ENCODE peak calls at places on chromosomes 12 and 14, in nine cellular contexts. M, N, R, H, O, A, V, L and Y are unnamed samples.

GRCh38 chr14:100857196-100857922 is 31.4 kb downstream of the MEG3 start:
- DNase-seq in M (no peak), N (no peak), R (peak; percentile 11), H (peak; percentile 72), O (no peak), A (no peak), V (no peak), L (no peak), Y (no peak)

GRCh38 chr12:112032292-112032691 is 19.1 kb downstream of the ERP29 start:
- DNase-seq in M (no peak), N (no peak), R (no peak), H (no peak), O (no peak), A (no peak), V (no peak), L (no peak), Y (no peak)

GRCh38 chr12:124994435-124994975 is 1.1 kb downstream of the BRI3BP start:
- DNase-seq in M (no peak), N (no peak), R (no peak), H (peak; percentile 32), O (no peak), A (no peak), V (peak; percentile 25), L (no peak), Y (peak; percentile 54)

GRCh38 chr12:71754461-71755145 is at the start of gene RAB21:
- DNase-seq in M (peak; percentile 98), N (peak; percentile 99), R (peak; percentile 98), H (peak; percentile 98), O (peak; percentile 97), A (peak; percentile 99), V (peak; percentile 99), L (peak; percentile 97), Y (peak; percentile 98)

GRCh38 chr12:105444809-105445102 is 114.3 kb downstream of the C12orf75 start:
- DNase-seq in M (no peak), N (no peak), R (no peak), H (no peak), O (no peak), A (no peak), V (no peak), L (peak; percentile 52), Y (no peak)

GRCh38 chr14:25049559-25050493 is at the start of gene STXBP6:
- DNase-seq in M (peak; percentile 65), N (peak; percentile 83), R (peak; percentile 78), H (peak; percentile 58), O (peak; percentile 56), A (peak; percentile 85), V (peak; percentile 43), L (peak; percentile 55), Y (no peak)

GRCh38 chr12:84077692-84078091 is 834.9 kb downstream of the SLC6A15 start:
- DNase-seq in M (no peak), N (no peak), R (no peak), H (no peak), O (no peak), A (no peak), V (no peak), L (no peak), Y (no peak)

GRCh38 chr14:33357225-33358010 is 418.7 kb downstream of the NPAS3 start:
- DNase-seq in M (no peak), N (no peak), R (no peak), H (peak; percentile 19), O (no peak), A (peak; percentile 23), V (no peak), L (no peak), Y (peak; percentile 4)

GRCh38 chr14:32307881-32308582 is 21.1 kb upstream of the AKAP6 start:
- DNase-seq in M (no peak), N (no peak), R (no peak), H (no peak), O (no peak), A (no peak), V (no peak), L (no peak), Y (no peak)

GRCh38 chr14:75334191-75335051 is 55.8 kb downstream of the FOS start:
- DNase-seq in M (no peak), N (peak; percentile 35), R (no peak), H (no peak), O (peak; percentile 22), A (no peak), V (peak; percentile 47), L (no peak), Y (peak; percentile 39)

GRCh38 chr12:1552171-1552570 is 42.2 kb downstream of the FBXL14 start:
- DNase-seq in M (no peak), N (no peak), R (no peak), H (no peak), O (no peak), A (no peak), V (no peak), L (no peak), Y (no peak)

GRCh38 chr12:12209043-12209442 is 57.8 kb downstream of the LRP6 start:
- DNase-seq in M (no peak), N (no peak), R (no peak), H (no peak), O (no peak), A (no peak), V (no peak), L (no peak), Y (no peak)

GRCh38 chr14:36817071-36817930 is 155.6 kb downstream of the PAX9 start:
- DNase-seq in M (no peak), N (no peak), R (peak; percentile 35), H (peak; percentile 61), O (no peak), A (no peak), V (no peak), L (no peak), Y (no peak)

GRCh38 chr14:73491256-73491976 is 683 bp downstream of the RIOX1 start:
- DNase-seq in M (peak; percentile 39), N (peak; percentile 59), R (peak; percentile 70), H (peak; percentile 66), O (peak; percentile 75), A (peak; percentile 75), V (peak; percentile 79), L (peak; percentile 60), Y (peak; percentile 59)

GRCh38 chr14:55122441-55122986 is 6.5 kb upstream of the LGALS3 start:
- DNase-seq in M (no peak), N (peak; percentile 74), R (peak; percentile 69), H (peak; percentile 61), O (peak; percentile 60), A (peak; percentile 77), V (no peak), L (peak; percentile 69), Y (no peak)

GRCh38 chr12:50314629-50315312 is 31.5 kb upstream of the LIMA1 start:
- DNase-seq in M (peak; percentile 36), N (no peak), R (peak; percentile 34), H (peak; percentile 37), O (peak; percentile 83), A (peak; percentile 54), V (no peak), L (peak; percentile 84), Y (no peak)

GRCh38 chr12:125083092-125083491 is 17.9 kb downstream of the AACS start:
- DNase-seq in M (no peak), N (no peak), R (no peak), H (no peak), O (no peak), A (no peak), V (no peak), L (no peak), Y (no peak)

GRCh38 chr14:89955022-89955414 is 488 bp upstream of the EFCAB11 start:
- DNase-seq in M (no peak), N (no peak), R (no peak), H (no peak), O (no peak), A (no peak), V (no peak), L (no peak), Y (no peak)

GRCh38 chr14:95559203-95559602 is 24.4 kb downstream of the GLRX5 start:
- DNase-seq in M (no peak), N (no peak), R (no peak), H (no peak), O (no peak), A (no peak), V (no peak), L (no peak), Y (no peak)

GRCh38 chr12:3827301-3828000 is 45.7 kb downstream of the PARP11 start:
- DNase-seq in M (no peak), N (no peak), R (no peak), H (no peak), O (no peak), A (no peak), V (no peak), L (no peak), Y (no peak)

GRCh38 chr12:117147639-117148038 is 42.6 kb downstream of the FBXO21 start:
- DNase-seq in M (no peak), N (no peak), R (no peak), H (no peak), O (no peak), A (no peak), V (no peak), L (no peak), Y (no peak)

GRCh38 chr12:54294152-54294913 is 6.5 kb downstream of the NFE2 start:
- DNase-seq in M (peak; percentile 57), N (peak; percentile 58), R (peak; percentile 45), H (peak; percentile 44), O (peak; percentile 37), A (peak; percentile 31), V (peak; percentile 68), L (peak; percentile 36), Y (peak; percentile 66)